ENCODE peak calls at places on chromosomes 13 and 19, in six cellular contexts. L, S, R, I, A and C are unnamed samples.

GRCh38 chr19:798415-799075 is 1.3 kb downstream of the PTBP1 start:
- DNase-seq in L (no peak), S (peak), R (no peak), I (peak), A (no peak), C (no peak)

GRCh38 chr13:99237981-99238662 is 20.1 kb downstream of the GPR18 start:
- DNase-seq in L (no peak), S (no peak), R (peak), I (no peak), A (no peak), C (no peak)

GRCh38 chr13:66994097-66994496 is 236.0 kb downstream of the PCDH9 start:
- DNase-seq in L (peak), S (peak), R (no peak), I (peak), A (peak), C (peak)

GRCh38 chr13:50678464-50679162 is 164.9 kb downstream of the DLEU7 start:
- DNase-seq in L (no peak), S (peak), R (no peak), I (no peak), A (peak), C (peak)

GRCh38 chr19:34481861-34482379 is 362 bp downstream of the WTIP start:
- DNase-seq in L (peak), S (peak), R (no peak), I (no peak), A (peak), C (no peak)

GRCh38 chr13:42859760-42860159 is 78.4 kb downstream of the FAM216B start:
- DNase-seq in L (no peak), S (no peak), R (no peak), I (no peak), A (no peak), C (no peak)

GRCh38 chr19:7971553-7972520 is 28.4 kb upstream of the TIMM44 start:
- DNase-seq in L (no peak), S (no peak), R (no peak), I (no peak), A (no peak), C (no peak)

GRCh38 chr13:41916173-41916954 is 44.5 kb downstream of the VWA8 start:
- DNase-seq in L (no peak), S (peak), R (no peak), I (peak), A (peak), C (peak)

GRCh38 chr19:6056801-6057650 is 53.3 kb downstream of the RFX2 start:
- DNase-seq in L (peak), S (peak), R (no peak), I (no peak), A (peak), C (peak)

GRCh38 chr19:4437103-4437502 is 20.5 kb downstream of the UBXN6 start:
- DNase-seq in L (no peak), S (no peak), R (no peak), I (no peak), A (no peak), C (no peak)

GRCh38 chr13:90070362-90070761 is 1277.1 kb upstream of the MIR17HG start:
- DNase-seq in L (no peak), S (peak), R (no peak), I (no peak), A (no peak), C (no peak)

GRCh38 chr19:33064778-33065550 is at the start of gene RHPN2:
- DNase-seq in L (peak), S (peak), R (peak), I (peak), A (peak), C (peak)

GRCh38 chr19:8611391-8611883 is 922 bp upstream of the ADAMTS10 start:
- DNase-seq in L (no peak), S (peak), R (no peak), I (no peak), A (no peak), C (no peak)

GRCh38 chr19:30441011-30441410 is 68.8 kb downstream of the ZNF536 start:
- DNase-seq in L (no peak), S (no peak), R (no peak), I (no peak), A (no peak), C (no peak)

GRCh38 chr19:10691178-10691881 is 9.9 kb upstream of the QTRT1 start:
- DNase-seq in L (peak), S (no peak), R (no peak), I (no peak), A (no peak), C (no peak)

GRCh38 chr13:21637296-21637695 is 33.3 kb upstream of the MICU2 start:
- DNase-seq in L (no peak), S (peak), R (peak), I (no peak), A (peak), C (peak)

GRCh38 chr19:55678121-55678671 is 3.2 kb downstream of the EPN1 start:
- DNase-seq in L (no peak), S (no peak), R (no peak), I (peak), A (no peak), C (no peak)

GRCh38 chr19:18496167-18496979 is 25.5 kb downstream of the ELL start:
- DNase-seq in L (no peak), S (peak), R (peak), I (no peak), A (peak), C (peak)

GRCh38 chr19:29967623-29968022 is 25.6 kb downstream of the URI1 start:
- DNase-seq in L (no peak), S (peak), R (no peak), I (no peak), A (peak), C (peak)

GRCh38 chr19:39740395-39740794 is 2.6 kb upstream of the CLC start:
- DNase-seq in L (no peak), S (no peak), R (peak), I (no peak), A (no peak), C (no peak)

GRCh38 chr13:92379371-92379770 is 847.2 kb upstream of the GPC6 start:
- DNase-seq in L (no peak), S (no peak), R (no peak), I (peak), A (no peak), C (no peak)

GRCh38 chr19:3979289-3979673 is 6.0 kb downstream of the EEF2 start:
- DNase-seq in L (no peak), S (peak), R (peak), I (peak), A (no peak), C (no peak)

GRCh38 chr19:50332014-50332263 is 2.8 kb upstream of the KCNC3 start:
- DNase-seq in L (no peak), S (no peak), R (no peak), I (no peak), A (no peak), C (no peak)

GRCh38 chr13:98577823-98578285 is 947 bp upstream of the STK24 start:
- DNase-seq in L (no peak), S (no peak), R (no peak), I (no peak), A (no peak), C (no peak)

GRCh38 chr19:55640577-55641375 is at the start of gene ZNF580:
- DNase-seq in L (peak), S (peak), R (peak), I (peak), A (peak), C (peak)

GRCh38 chr19:15123900-15124299 is 16.7 kb downstream of the SYDE1 start:
- DNase-seq in L (no peak), S (peak), R (no peak), I (no peak), A (no peak), C (no peak)

GRCh38 chr13:97136418-97136817 is 85.7 kb upstream of the MBNL2 start:
- DNase-seq in L (no peak), S (no peak), R (no peak), I (no peak), A (no peak), C (no peak)

GRCh38 chr19:35958660-35959039 is 22.5 kb downstream of the LRFN3 start:
- DNase-seq in L (no peak), S (no peak), R (no peak), I (no peak), A (no peak), C (no peak)

GRCh38 chr13:25232937-25233515 is 54.3 kb downstream of the MTMR6 start:
- DNase-seq in L (no peak), S (peak), R (no peak), I (peak), A (peak), C (peak)

GRCh38 chr13:33252103-33252502 is 33.5 kb downstream of the STARD13 start:
- DNase-seq in L (no peak), S (no peak), R (no peak), I (no peak), A (no peak), C (no peak)

GRCh38 chr13:108915634-108916497 is 286.5 kb downstream of the MYO16 start:
- DNase-seq in L (no peak), S (peak), R (peak), I (no peak), A (peak), C (peak)

GRCh38 chr19:5894704-5895349 is 8.8 kb downstream of the NDUFA11 start:
- DNase-seq in L (no peak), S (no peak), R (no peak), I (no peak), A (no peak), C (no peak)

GRCh38 chr13:27825153-27825552 is 32.9 kb downstream of the GSX1 start:
- DNase-seq in L (no peak), S (no peak), R (no peak), I (no peak), A (no peak), C (no peak)